ENCODE peak calls at places on chromosomes 13 and 19, in eight cellular contexts. One of them, this sample, is unnamed.

GRCh38 chr19:31121501-31121900 is 227.7 kb downstream of the TSHZ3 start:
- DNase-seq in stimulated activated CD8-positive, alpha-beta memory T cell treated with anti-CD3 and anti-CD28 coated beads, Interleukin-4, amount 100 ng/mL, for 1 hour: no peak
- DNase-seq in activated T-cell treated with anti-CD3 and anti-CD28 coated beads, Interleukin-2, amount 50 U/mL, for 72 hours: no peak
- DNase-seq in CD4-positive, CD25-positive, alpha-beta regulatory T cell: no peak
- DNase-seq in G401: no peak
- DNase-seq in NCI-H446 treated with DMSO at 0.1 percent for 48 hours: no peak
- DNase-seq in IMR-90: no peak
- DNase-seq in activated CD8-positive, alpha-beta memory T cell treated with anti-CD3 and anti-CD28 coated beads, Interleukin-2, amount 50 U/mL, for 4 hours: no peak
- DNase-seq in this sample: no peak

GRCh38 chr19:49565261-49565660 is 15.1 kb downstream of the NOSIP start:
- DNase-seq in stimulated activated CD8-positive, alpha-beta memory T cell treated with anti-CD3 and anti-CD28 coated beads, Interleukin-4, amount 100 ng/mL, for 1 hour: no peak
- DNase-seq in activated T-cell treated with anti-CD3 and anti-CD28 coated beads, Interleukin-2, amount 50 U/mL, for 72 hours: no peak
- DNase-seq in CD4-positive, CD25-positive, alpha-beta regulatory T cell: no peak
- DNase-seq in G401: no peak
- DNase-seq in activated CD8-positive, alpha-beta memory T cell treated with anti-CD3 and anti-CD28 coated beads, Interleukin-2, amount 50 U/mL, for 4 hours: no peak
- DNase-seq in IMR-90: no peak
- DNase-seq in NCI-H446 treated with DMSO at 0.1 percent for 48 hours: no peak
- DNase-seq in this sample: no peak

GRCh38 chr13:25806304-25806974 is 245.4 kb downstream of the SHISA2 start:
- DNase-seq in IMR-90: no peak
- DNase-seq in activated T-cell treated with anti-CD3 and anti-CD28 coated beads, Interleukin-2, amount 50 U/mL, for 72 hours: no peak
- DNase-seq in G401: no peak
- DNase-seq in activated CD8-positive, alpha-beta memory T cell treated with anti-CD3 and anti-CD28 coated beads, Interleukin-2, amount 50 U/mL, for 4 hours: no peak
- DNase-seq in NCI-H446 treated with DMSO at 0.1 percent for 48 hours: no peak
- DNase-seq in stimulated activated CD8-positive, alpha-beta memory T cell treated with anti-CD3 and anti-CD28 coated beads, Interleukin-4, amount 100 ng/mL, for 1 hour: no peak
- DNase-seq in CD4-positive, CD25-positive, alpha-beta regulatory T cell: no peak
- DNase-seq in this sample: peak; percentile 42

GRCh38 chr13:27830010-27830409 is 37.7 kb downstream of the GSX1 start:
- DNase-seq in IMR-90: no peak
- DNase-seq in G401: peak; percentile 31
- DNase-seq in stimulated activated CD8-positive, alpha-beta memory T cell treated with anti-CD3 and anti-CD28 coated beads, Interleukin-4, amount 100 ng/mL, for 1 hour: peak; percentile 31
- DNase-seq in activated T-cell treated with anti-CD3 and anti-CD28 coated beads, Interleukin-2, amount 50 U/mL, for 72 hours: peak; percentile 77
- DNase-seq in activated CD8-positive, alpha-beta memory T cell treated with anti-CD3 and anti-CD28 coated beads, Interleukin-2, amount 50 U/mL, for 4 hours: peak; percentile 60
- DNase-seq in NCI-H446 treated with DMSO at 0.1 percent for 48 hours: no peak
- DNase-seq in CD4-positive, CD25-positive, alpha-beta regulatory T cell: peak; percentile 13
- DNase-seq in this sample: peak; percentile 43

GRCh38 chr13:114311908-114312307 is 2.4 kb upstream of the CHAMP1 start:
- DNase-seq in G401: no peak
- DNase-seq in activated T-cell treated with anti-CD3 and anti-CD28 coated beads, Interleukin-2, amount 50 U/mL, for 72 hours: no peak
- DNase-seq in activated CD8-positive, alpha-beta memory T cell treated with anti-CD3 and anti-CD28 coated beads, Interleukin-2, amount 50 U/mL, for 4 hours: no peak
- DNase-seq in CD4-positive, CD25-positive, alpha-beta regulatory T cell: no peak
- DNase-seq in stimulated activated CD8-positive, alpha-beta memory T cell treated with anti-CD3 and anti-CD28 coated beads, Interleukin-4, amount 100 ng/mL, for 1 hour: no peak
- DNase-seq in IMR-90: no peak
- DNase-seq in NCI-H446 treated with DMSO at 0.1 percent for 48 hours: no peak
- DNase-seq in this sample: no peak

GRCh38 chr19:47255947-47256687 is at the start of gene CCDC9:
- DNase-seq in CD4-positive, CD25-positive, alpha-beta regulatory T cell: peak; percentile 87
- DNase-seq in G401: peak; percentile 95
- DNase-seq in activated T-cell treated with anti-CD3 and anti-CD28 coated beads, Interleukin-2, amount 50 U/mL, for 72 hours: peak; percentile 98
- DNase-seq in activated CD8-positive, alpha-beta memory T cell treated with anti-CD3 and anti-CD28 coated beads, Interleukin-2, amount 50 U/mL, for 4 hours: peak; percentile 90
- DNase-seq in stimulated activated CD8-positive, alpha-beta memory T cell treated with anti-CD3 and anti-CD28 coated beads, Interleukin-4, amount 100 ng/mL, for 1 hour: peak; percentile 79
- DNase-seq in IMR-90: peak; percentile 95
- DNase-seq in NCI-H446 treated with DMSO at 0.1 percent for 48 hours: peak; percentile 97
- DNase-seq in this sample: peak; percentile 96

GRCh38 chr19:46606681-46607440 is 5.7 kb downstream of the CALM3 start:
- DNase-seq in IMR-90: no peak
- DNase-seq in G401: no peak
- DNase-seq in activated T-cell treated with anti-CD3 and anti-CD28 coated beads, Interleukin-2, amount 50 U/mL, for 72 hours: no peak
- DNase-seq in activated CD8-positive, alpha-beta memory T cell treated with anti-CD3 and anti-CD28 coated beads, Interleukin-2, amount 50 U/mL, for 4 hours: no peak
- DNase-seq in stimulated activated CD8-positive, alpha-beta memory T cell treated with anti-CD3 and anti-CD28 coated beads, Interleukin-4, amount 100 ng/mL, for 1 hour: no peak
- DNase-seq in CD4-positive, CD25-positive, alpha-beta regulatory T cell: no peak
- DNase-seq in NCI-H446 treated with DMSO at 0.1 percent for 48 hours: no peak
- DNase-seq in this sample: no peak

GRCh38 chr19:7391218-7391670 is 42.5 kb downstream of the ARHGEF18 start:
- DNase-seq in activated CD8-positive, alpha-beta memory T cell treated with anti-CD3 and anti-CD28 coated beads, Interleukin-2, amount 50 U/mL, for 4 hours: no peak
- DNase-seq in CD4-positive, CD25-positive, alpha-beta regulatory T cell: no peak
- DNase-seq in IMR-90: peak; percentile 77
- DNase-seq in G401: no peak
- DNase-seq in stimulated activated CD8-positive, alpha-beta memory T cell treated with anti-CD3 and anti-CD28 coated beads, Interleukin-4, amount 100 ng/mL, for 1 hour: no peak
- DNase-seq in activated T-cell treated with anti-CD3 and anti-CD28 coated beads, Interleukin-2, amount 50 U/mL, for 72 hours: no peak
- DNase-seq in NCI-H446 treated with DMSO at 0.1 percent for 48 hours: no peak
- DNase-seq in this sample: peak; percentile 96

GRCh38 chr19:53467503-53468262 is at the start of gene ZNF813:
- DNase-seq in G401: peak; percentile 81
- DNase-seq in activated T-cell treated with anti-CD3 and anti-CD28 coated beads, Interleukin-2, amount 50 U/mL, for 72 hours: peak; percentile 94
- DNase-seq in IMR-90: peak; percentile 76
- DNase-seq in stimulated activated CD8-positive, alpha-beta memory T cell treated with anti-CD3 and anti-CD28 coated beads, Interleukin-4, amount 100 ng/mL, for 1 hour: peak; percentile 92
- DNase-seq in CD4-positive, CD25-positive, alpha-beta regulatory T cell: peak; percentile 92
- DNase-seq in activated CD8-positive, alpha-beta memory T cell treated with anti-CD3 and anti-CD28 coated beads, Interleukin-2, amount 50 U/mL, for 4 hours: peak; percentile 98
- DNase-seq in NCI-H446 treated with DMSO at 0.1 percent for 48 hours: peak; percentile 6
- DNase-seq in this sample: peak; percentile 85

GRCh38 chr13:29429496-29429895 is 166.0 kb downstream of the SLC7A1 start:
- DNase-seq in IMR-90: no peak
- DNase-seq in stimulated activated CD8-positive, alpha-beta memory T cell treated with anti-CD3 and anti-CD28 coated beads, Interleukin-4, amount 100 ng/mL, for 1 hour: no peak
- DNase-seq in G401: no peak
- DNase-seq in activated T-cell treated with anti-CD3 and anti-CD28 coated beads, Interleukin-2, amount 50 U/mL, for 72 hours: no peak
- DNase-seq in NCI-H446 treated with DMSO at 0.1 percent for 48 hours: no peak
- DNase-seq in activated CD8-positive, alpha-beta memory T cell treated with anti-CD3 and anti-CD28 coated beads, Interleukin-2, amount 50 U/mL, for 4 hours: no peak
- DNase-seq in CD4-positive, CD25-positive, alpha-beta regulatory T cell: no peak
- DNase-seq in this sample: no peak

GRCh38 chr19:18278521-18279265 is 2.7 kb downstream of the JUND start:
- DNase-seq in IMR-90: no peak
- DNase-seq in NCI-H446 treated with DMSO at 0.1 percent for 48 hours: no peak
- DNase-seq in activated T-cell treated with anti-CD3 and anti-CD28 coated beads, Interleukin-2, amount 50 U/mL, for 72 hours: peak; percentile 50
- DNase-seq in activated CD8-positive, alpha-beta memory T cell treated with anti-CD3 and anti-CD28 coated beads, Interleukin-2, amount 50 U/mL, for 4 hours: peak; percentile 39
- DNase-seq in stimulated activated CD8-positive, alpha-beta memory T cell treated with anti-CD3 and anti-CD28 coated beads, Interleukin-4, amount 100 ng/mL, for 1 hour: no peak
- DNase-seq in G401: no peak
- DNase-seq in CD4-positive, CD25-positive, alpha-beta regulatory T cell: peak; percentile 44
- DNase-seq in this sample: no peak

GRCh38 chr19:46759817-46760333 is 13.6 kb upstream of the STRN4 start:
- DNase-seq in G401: no peak
- DNase-seq in stimulated activated CD8-positive, alpha-beta memory T cell treated with anti-CD3 and anti-CD28 coated beads, Interleukin-4, amount 100 ng/mL, for 1 hour: no peak
- DNase-seq in activated T-cell treated with anti-CD3 and anti-CD28 coated beads, Interleukin-2, amount 50 U/mL, for 72 hours: no peak
- DNase-seq in activated CD8-positive, alpha-beta memory T cell treated with anti-CD3 and anti-CD28 coated beads, Interleukin-2, amount 50 U/mL, for 4 hours: no peak
- DNase-seq in CD4-positive, CD25-positive, alpha-beta regulatory T cell: no peak
- DNase-seq in NCI-H446 treated with DMSO at 0.1 percent for 48 hours: peak; percentile 36
- DNase-seq in IMR-90: peak; percentile 97
- DNase-seq in this sample: no peak

GRCh38 chr13:43285891-43286602 is 262.7 kb downstream of the DNAJC15 start:
- DNase-seq in stimulated activated CD8-positive, alpha-beta memory T cell treated with anti-CD3 and anti-CD28 coated beads, Interleukin-4, amount 100 ng/mL, for 1 hour: no peak
- DNase-seq in NCI-H446 treated with DMSO at 0.1 percent for 48 hours: peak; percentile 97
- DNase-seq in CD4-positive, CD25-positive, alpha-beta regulatory T cell: no peak
- DNase-seq in IMR-90: peak; percentile 68
- DNase-seq in G401: peak; percentile 82
- DNase-seq in activated T-cell treated with anti-CD3 and anti-CD28 coated beads, Interleukin-2, amount 50 U/mL, for 72 hours: no peak
- DNase-seq in activated CD8-positive, alpha-beta memory T cell treated with anti-CD3 and anti-CD28 coated beads, Interleukin-2, amount 50 U/mL, for 4 hours: no peak
- DNase-seq in this sample: peak; percentile 72

GRCh38 chr13:47976325-47976724 is 24.7 kb downstream of the SUCLA2 start:
- DNase-seq in G401: no peak
- DNase-seq in activated CD8-positive, alpha-beta memory T cell treated with anti-CD3 and anti-CD28 coated beads, Interleukin-2, amount 50 U/mL, for 4 hours: no peak
- DNase-seq in CD4-positive, CD25-positive, alpha-beta regulatory T cell: no peak
- DNase-seq in IMR-90: no peak
- DNase-seq in activated T-cell treated with anti-CD3 and anti-CD28 coated beads, Interleukin-2, amount 50 U/mL, for 72 hours: no peak
- DNase-seq in stimulated activated CD8-positive, alpha-beta memory T cell treated with anti-CD3 and anti-CD28 coated beads, Interleukin-4, amount 100 ng/mL, for 1 hour: no peak
- DNase-seq in NCI-H446 treated with DMSO at 0.1 percent for 48 hours: no peak
- DNase-seq in this sample: no peak

GRCh38 chr13:97286317-97287046 is 64.3 kb downstream of the MBNL2 start:
- DNase-seq in activated T-cell treated with anti-CD3 and anti-CD28 coated beads, Interleukin-2, amount 50 U/mL, for 72 hours: no peak
- DNase-seq in NCI-H446 treated with DMSO at 0.1 percent for 48 hours: no peak
- DNase-seq in activated CD8-positive, alpha-beta memory T cell treated with anti-CD3 and anti-CD28 coated beads, Interleukin-2, amount 50 U/mL, for 4 hours: no peak
- DNase-seq in IMR-90: no peak
- DNase-seq in stimulated activated CD8-positive, alpha-beta memory T cell treated with anti-CD3 and anti-CD28 coated beads, Interleukin-4, amount 100 ng/mL, for 1 hour: no peak
- DNase-seq in CD4-positive, CD25-positive, alpha-beta regulatory T cell: no peak
- DNase-seq in G401: no peak
- DNase-seq in this sample: no peak

GRCh38 chr19:55836340-55836739 is at the start of gene NLRP4:
- DNase-seq in CD4-positive, CD25-positive, alpha-beta regulatory T cell: no peak
- DNase-seq in activated T-cell treated with anti-CD3 and anti-CD28 coated beads, Interleukin-2, amount 50 U/mL, for 72 hours: no peak
- DNase-seq in IMR-90: no peak
- DNase-seq in NCI-H446 treated with DMSO at 0.1 percent for 48 hours: no peak
- DNase-seq in G401: no peak
- DNase-seq in activated CD8-positive, alpha-beta memory T cell treated with anti-CD3 and anti-CD28 coated beads, Interleukin-2, amount 50 U/mL, for 4 hours: no peak
- DNase-seq in stimulated activated CD8-positive, alpha-beta memory T cell treated with anti-CD3 and anti-CD28 coated beads, Interleukin-4, amount 100 ng/mL, for 1 hour: no peak
- DNase-seq in this sample: no peak

GRCh38 chr19:55372316-55373081 is 2.2 kb upstream of the IL11 start:
- DNase-seq in NCI-H446 treated with DMSO at 0.1 percent for 48 hours: no peak
- DNase-seq in activated T-cell treated with anti-CD3 and anti-CD28 coated beads, Interleukin-2, amount 50 U/mL, for 72 hours: peak; percentile 69
- DNase-seq in activated CD8-positive, alpha-beta memory T cell treated with anti-CD3 and anti-CD28 coated beads, Interleukin-2, amount 50 U/mL, for 4 hours: peak; percentile 31
- DNase-seq in IMR-90: peak; percentile 84
- DNase-seq in CD4-positive, CD25-positive, alpha-beta regulatory T cell: no peak
- DNase-seq in stimulated activated CD8-positive, alpha-beta memory T cell treated with anti-CD3 and anti-CD28 coated beads, Interleukin-4, amount 100 ng/mL, for 1 hour: no peak
- DNase-seq in G401: no peak
- DNase-seq in this sample: peak; percentile 89

GRCh38 chr13:30332516-30333165 is 25.3 kb upstream of the KATNAL1 start:
- DNase-seq in IMR-90: no peak
- DNase-seq in activated T-cell treated with anti-CD3 and anti-CD28 coated beads, Interleukin-2, amount 50 U/mL, for 72 hours: no peak
- DNase-seq in G401: no peak
- DNase-seq in NCI-H446 treated with DMSO at 0.1 percent for 48 hours: no peak
- DNase-seq in CD4-positive, CD25-positive, alpha-beta regulatory T cell: no peak
- DNase-seq in activated CD8-positive, alpha-beta memory T cell treated with anti-CD3 and anti-CD28 coated beads, Interleukin-2, amount 50 U/mL, for 4 hours: no peak
- DNase-seq in stimulated activated CD8-positive, alpha-beta memory T cell treated with anti-CD3 and anti-CD28 coated beads, Interleukin-4, amount 100 ng/mL, for 1 hour: no peak
- DNase-seq in this sample: no peak

GRCh38 chr13:106369091-106369490 is 166.4 kb downstream of the EFNB2 start:
- DNase-seq in IMR-90: no peak
- DNase-seq in activated T-cell treated with anti-CD3 and anti-CD28 coated beads, Interleukin-2, amount 50 U/mL, for 72 hours: no peak
- DNase-seq in stimulated activated CD8-positive, alpha-beta memory T cell treated with anti-CD3 and anti-CD28 coated beads, Interleukin-4, amount 100 ng/mL, for 1 hour: no peak
- DNase-seq in NCI-H446 treated with DMSO at 0.1 percent for 48 hours: no peak
- DNase-seq in activated CD8-positive, alpha-beta memory T cell treated with anti-CD3 and anti-CD28 coated beads, Interleukin-2, amount 50 U/mL, for 4 hours: no peak
- DNase-seq in CD4-positive, CD25-positive, alpha-beta regulatory T cell: no peak
- DNase-seq in G401: no peak
- DNase-seq in this sample: no peak

GRCh38 chr19:2555422-2556220 is 79.7 kb downstream of the GADD45B start:
- DNase-seq in activated T-cell treated with anti-CD3 and anti-CD28 coated beads, Interleukin-2, amount 50 U/mL, for 72 hours: no peak
- DNase-seq in CD4-positive, CD25-positive, alpha-beta regulatory T cell: no peak
- DNase-seq in IMR-90: no peak
- DNase-seq in NCI-H446 treated with DMSO at 0.1 percent for 48 hours: no peak
- DNase-seq in G401: no peak
- DNase-seq in stimulated activated CD8-positive, alpha-beta memory T cell treated with anti-CD3 and anti-CD28 coated beads, Interleukin-4, amount 100 ng/mL, for 1 hour: no peak
- DNase-seq in activated CD8-positive, alpha-beta memory T cell treated with anti-CD3 and anti-CD28 coated beads, Interleukin-2, amount 50 U/mL, for 4 hours: no peak
- DNase-seq in this sample: no peak

GRCh38 chr19:51323481-51323891 is 12.0 kb downstream of the IGLON5 start:
- DNase-seq in stimulated activated CD8-positive, alpha-beta memory T cell treated with anti-CD3 and anti-CD28 coated beads, Interleukin-4, amount 100 ng/mL, for 1 hour: no peak
- DNase-seq in G401: no peak
- DNase-seq in NCI-H446 treated with DMSO at 0.1 percent for 48 hours: no peak
- DNase-seq in activated CD8-positive, alpha-beta memory T cell treated with anti-CD3 and anti-CD28 coated beads, Interleukin-2, amount 50 U/mL, for 4 hours: no peak
- DNase-seq in IMR-90: no peak
- DNase-seq in activated T-cell treated with anti-CD3 and anti-CD28 coated beads, Interleukin-2, amount 50 U/mL, for 72 hours: no peak
- DNase-seq in CD4-positive, CD25-positive, alpha-beta regulatory T cell: no peak
- DNase-seq in this sample: no peak

GRCh38 chr19:19239675-19240074 is 27.9 kb downstream of the NCAN start:
- DNase-seq in IMR-90: no peak
- DNase-seq in stimulated activated CD8-positive, alpha-beta memory T cell treated with anti-CD3 and anti-CD28 coated beads, Interleukin-4, amount 100 ng/mL, for 1 hour: no peak
- DNase-seq in activated T-cell treated with anti-CD3 and anti-CD28 coated beads, Interleukin-2, amount 50 U/mL, for 72 hours: no peak
- DNase-seq in NCI-H446 treated with DMSO at 0.1 percent for 48 hours: no peak
- DNase-seq in activated CD8-positive, alpha-beta memory T cell treated with anti-CD3 and anti-CD28 coated beads, Interleukin-2, amount 50 U/mL, for 4 hours: no peak
- DNase-seq in CD4-positive, CD25-positive, alpha-beta regulatory T cell: no peak
- DNase-seq in G401: no peak
- DNase-seq in this sample: no peak

GRCh38 chr19:49808762-49809154 is 4.3 kb downstream of the FUZ start:
- DNase-seq in activated CD8-positive, alpha-beta memory T cell treated with anti-CD3 and anti-CD28 coated beads, Interleukin-2, amount 50 U/mL, for 4 hours: peak; percentile 80
- DNase-seq in NCI-H446 treated with DMSO at 0.1 percent for 48 hours: no peak
- DNase-seq in G401: peak; percentile 84
- DNase-seq in activated T-cell treated with anti-CD3 and anti-CD28 coated beads, Interleukin-2, amount 50 U/mL, for 72 hours: peak; percentile 89
- DNase-seq in IMR-90: peak; percentile 71
- DNase-seq in CD4-positive, CD25-positive, alpha-beta regulatory T cell: peak; percentile 91
- DNase-seq in stimulated activated CD8-positive, alpha-beta memory T cell treated with anti-CD3 and anti-CD28 coated beads, Interleukin-4, amount 100 ng/mL, for 1 hour: peak; percentile 74
- DNase-seq in this sample: peak; percentile 86

GRCh38 chr19:58157045-58157728 is 6.6 kb upstream of the ZNF329 start:
- DNase-seq in stimulated activated CD8-positive, alpha-beta memory T cell treated with anti-CD3 and anti-CD28 coated beads, Interleukin-4, amount 100 ng/mL, for 1 hour: no peak
- DNase-seq in activated T-cell treated with anti-CD3 and anti-CD28 coated beads, Interleukin-2, amount 50 U/mL, for 72 hours: no peak
- DNase-seq in NCI-H446 treated with DMSO at 0.1 percent for 48 hours: no peak
- DNase-seq in activated CD8-positive, alpha-beta memory T cell treated with anti-CD3 and anti-CD28 coated beads, Interleukin-2, amount 50 U/mL, for 4 hours: no peak
- DNase-seq in G401: no peak
- DNase-seq in CD4-positive, CD25-positive, alpha-beta regulatory T cell: no peak
- DNase-seq in IMR-90: no peak
- DNase-seq in this sample: no peak

GRCh38 chr13:60139272-60139671 is 24.5 kb downstream of the DIAPH3 start:
- DNase-seq in G401: no peak
- DNase-seq in IMR-90: peak; percentile 43
- DNase-seq in CD4-positive, CD25-positive, alpha-beta regulatory T cell: no peak
- DNase-seq in stimulated activated CD8-positive, alpha-beta memory T cell treated with anti-CD3 and anti-CD28 coated beads, Interleukin-4, amount 100 ng/mL, for 1 hour: no peak
- DNase-seq in NCI-H446 treated with DMSO at 0.1 percent for 48 hours: no peak
- DNase-seq in activated T-cell treated with anti-CD3 and anti-CD28 coated beads, Interleukin-2, amount 50 U/mL, for 72 hours: no peak
- DNase-seq in activated CD8-positive, alpha-beta memory T cell treated with anti-CD3 and anti-CD28 coated beads, Interleukin-2, amount 50 U/mL, for 4 hours: no peak
- DNase-seq in this sample: peak; percentile 30

GRCh38 chr19:4722671-4723464 is 774 bp downstream of the DPP9 start:
- DNase-seq in activated T-cell treated with anti-CD3 and anti-CD28 coated beads, Interleukin-2, amount 50 U/mL, for 72 hours: peak; percentile 28
- DNase-seq in activated CD8-positive, alpha-beta memory T cell treated with anti-CD3 and anti-CD28 coated beads, Interleukin-2, amount 50 U/mL, for 4 hours: no peak
- DNase-seq in IMR-90: peak; percentile 53
- DNase-seq in stimulated activated CD8-positive, alpha-beta memory T cell treated with anti-CD3 and anti-CD28 coated beads, Interleukin-4, amount 100 ng/mL, for 1 hour: no peak
- DNase-seq in G401: no peak
- DNase-seq in NCI-H446 treated with DMSO at 0.1 percent for 48 hours: peak; percentile 17
- DNase-seq in CD4-positive, CD25-positive, alpha-beta regulatory T cell: no peak
- DNase-seq in this sample: peak; percentile 46